ENCODE peak calls at places on chromosomes 13 and 19, in ten cellular contexts. One of them, this sample, is unnamed. For H3K9me3, the result is how much of the 10 kb centered on the place peaks cover.

GRCh38 chr19:5345895-5346386 is 5.3 kb upstream of the PTPRS start:
- DNase-seq in adipocyte: peak
- DNase-seq in CD8-positive, alpha-beta memory T cell: no peak
- DNase-seq in stomach: no peak
- DNase-seq in body of pancreas: no peak
- DNase-seq in SK-N-MC: no peak
- DNase-seq in neural progenitor cell: no peak
- DNase-seq in right lobe of liver: no peak
- DNase-seq in heart left ventricle: no peak
- DNase-seq in heart right ventricle: no peak
- DNase-seq in this sample: no peak

GRCh38 chr13:113813749-113814434 is 50.0 kb downstream of the GAS6 start:
- DNase-seq in SK-N-MC: no peak
- DNase-seq in heart right ventricle: no peak
- DNase-seq in stomach: no peak
- DNase-seq in heart left ventricle: no peak
- DNase-seq in right lobe of liver: no peak
- DNase-seq in adipocyte: no peak
- DNase-seq in neural progenitor cell: no peak
- DNase-seq in body of pancreas: peak
- DNase-seq in CD8-positive, alpha-beta memory T cell: no peak
- DNase-seq in this sample: no peak

GRCh38 chr19:29810504-29810871 is 1.3 kb upstream of the CCNE1 start:
- DNase-seq in adipocyte: peak
- DNase-seq in stomach: no peak
- DNase-seq in heart left ventricle: no peak
- DNase-seq in SK-N-MC: no peak
- DNase-seq in body of pancreas: peak
- DNase-seq in heart right ventricle: no peak
- DNase-seq in right lobe of liver: no peak
- DNase-seq in CD8-positive, alpha-beta memory T cell: no peak
- DNase-seq in neural progenitor cell: no peak
- DNase-seq in this sample: no peak

GRCh38 chr19:3644351-3645066 is 17.9 kb upstream of the CACTIN start:
- DNase-seq in heart left ventricle: no peak
- DNase-seq in body of pancreas: no peak
- DNase-seq in CD8-positive, alpha-beta memory T cell: no peak
- DNase-seq in adipocyte: no peak
- DNase-seq in neural progenitor cell: no peak
- DNase-seq in heart right ventricle: no peak
- DNase-seq in right lobe of liver: peak
- DNase-seq in SK-N-MC: no peak
- DNase-seq in stomach: peak
- DNase-seq in this sample: no peak

GRCh38 chr19:39390460-39390758 is 497 bp downstream of the PAF1 start:
- DNase-seq in stomach: peak
- DNase-seq in body of pancreas: peak
- DNase-seq in heart right ventricle: no peak
- DNase-seq in neural progenitor cell: no peak
- DNase-seq in adipocyte: peak
- DNase-seq in heart left ventricle: no peak
- DNase-seq in SK-N-MC: no peak
- DNase-seq in CD8-positive, alpha-beta memory T cell: peak
- DNase-seq in right lobe of liver: no peak
- DNase-seq in this sample: peak

GRCh38 chr19:38402967-38403674 is at the start of gene FAM98C:
- DNase-seq in SK-N-MC: peak
- DNase-seq in neural progenitor cell: peak
- DNase-seq in body of pancreas: peak
- DNase-seq in right lobe of liver: peak
- DNase-seq in heart left ventricle: peak
- DNase-seq in CD8-positive, alpha-beta memory T cell: peak
- DNase-seq in stomach: peak
- DNase-seq in heart right ventricle: peak
- DNase-seq in adipocyte: peak
- DNase-seq in this sample: peak

GRCh38 chr13:46555722-46556121 is 2.8 kb downstream of the LRCH1 start:
- DNase-seq in heart left ventricle: no peak
- DNase-seq in heart right ventricle: no peak
- DNase-seq in SK-N-MC: no peak
- DNase-seq in right lobe of liver: no peak
- DNase-seq in CD8-positive, alpha-beta memory T cell: no peak
- DNase-seq in adipocyte: no peak
- DNase-seq in body of pancreas: no peak
- DNase-seq in neural progenitor cell: no peak
- DNase-seq in stomach: no peak
- DNase-seq in this sample: no peak

GRCh38 chr13:110661256-110661655 is 44.7 kb downstream of the CARS2 start:
- DNase-seq in adipocyte: no peak
- DNase-seq in SK-N-MC: no peak
- DNase-seq in CD8-positive, alpha-beta memory T cell: no peak
- DNase-seq in neural progenitor cell: no peak
- DNase-seq in right lobe of liver: no peak
- DNase-seq in heart left ventricle: no peak
- DNase-seq in stomach: no peak
- DNase-seq in heart right ventricle: no peak
- DNase-seq in body of pancreas: no peak
- DNase-seq in this sample: no peak

GRCh38 chr19:46828484-46828883 is 22.2 kb downstream of the AP2S1 start:
- DNase-seq in CD8-positive, alpha-beta memory T cell: no peak
- DNase-seq in body of pancreas: no peak
- DNase-seq in heart left ventricle: no peak
- DNase-seq in adipocyte: peak
- DNase-seq in heart right ventricle: no peak
- DNase-seq in neural progenitor cell: no peak
- DNase-seq in SK-N-MC: no peak
- DNase-seq in stomach: no peak
- DNase-seq in right lobe of liver: no peak
- DNase-seq in this sample: no peak

GRCh38 chr13:61728468-61728867 is 312.8 kb upstream of the PCDH20 start:
- DNase-seq in CD8-positive, alpha-beta memory T cell: no peak
- DNase-seq in right lobe of liver: no peak
- DNase-seq in adipocyte: no peak
- DNase-seq in neural progenitor cell: no peak
- DNase-seq in heart left ventricle: no peak
- DNase-seq in heart right ventricle: no peak
- DNase-seq in stomach: no peak
- DNase-seq in SK-N-MC: peak
- DNase-seq in body of pancreas: no peak
- DNase-seq in this sample: no peak

GRCh38 chr19:30334841-30335240 is 37.3 kb upstream of the ZNF536 start:
- DNase-seq in stomach: peak
- DNase-seq in heart left ventricle: no peak
- DNase-seq in adipocyte: no peak
- DNase-seq in SK-N-MC: no peak
- DNase-seq in body of pancreas: no peak
- DNase-seq in CD8-positive, alpha-beta memory T cell: no peak
- DNase-seq in neural progenitor cell: no peak
- DNase-seq in right lobe of liver: no peak
- DNase-seq in heart right ventricle: no peak
- DNase-seq in this sample: no peak

GRCh38 chr13:108933061-108933460 is 303.6 kb downstream of the MYO16 start:
- DNase-seq in SK-N-MC: no peak
- DNase-seq in CD8-positive, alpha-beta memory T cell: no peak
- DNase-seq in neural progenitor cell: no peak
- DNase-seq in right lobe of liver: no peak
- DNase-seq in adipocyte: peak
- DNase-seq in body of pancreas: no peak
- DNase-seq in stomach: no peak
- DNase-seq in heart left ventricle: no peak
- DNase-seq in heart right ventricle: no peak
- DNase-seq in this sample: no peak

GRCh38 chr19:17788632-17789031 is 6.3 kb upstream of the B3GNT3 start:
- DNase-seq in neural progenitor cell: no peak
- DNase-seq in body of pancreas: no peak
- DNase-seq in adipocyte: no peak
- DNase-seq in heart right ventricle: no peak
- DNase-seq in right lobe of liver: no peak
- DNase-seq in heart left ventricle: no peak
- DNase-seq in SK-N-MC: no peak
- DNase-seq in CD8-positive, alpha-beta memory T cell: no peak
- DNase-seq in stomach: no peak
- DNase-seq in this sample: no peak
- H3K9me3 ChIP-seq in neural progenitor cell: under half
- H3K9me3 ChIP-seq in body of pancreas: under half
- H3K9me3 ChIP-seq in adipocyte: under half
- H3K9me3 ChIP-seq in heart right ventricle: under half
- H3K9me3 ChIP-seq in right lobe of liver: under half
- H3K9me3 ChIP-seq in heart left ventricle: under half
- H3K9me3 ChIP-seq in SK-N-MC: under half
- H3K9me3 ChIP-seq in CD8-positive, alpha-beta memory T cell: under half
- H3K9me3 ChIP-seq in stomach: under half
- H3K9me3 ChIP-seq in this sample: under half

GRCh38 chr19:15780595-15781418 is 6.7 kb upstream of the OR10H5 start:
- DNase-seq in heart right ventricle: no peak
- DNase-seq in SK-N-MC: no peak
- DNase-seq in body of pancreas: peak
- DNase-seq in CD8-positive, alpha-beta memory T cell: no peak
- DNase-seq in heart left ventricle: no peak
- DNase-seq in adipocyte: no peak
- DNase-seq in neural progenitor cell: no peak
- DNase-seq in stomach: no peak
- DNase-seq in right lobe of liver: no peak
- DNase-seq in this sample: no peak
- H3K9me3 ChIP-seq in heart right ventricle: under half
- H3K9me3 ChIP-seq in SK-N-MC: under half
- H3K9me3 ChIP-seq in body of pancreas: under half
- H3K9me3 ChIP-seq in CD8-positive, alpha-beta memory T cell: under half
- H3K9me3 ChIP-seq in heart left ventricle: under half
- H3K9me3 ChIP-seq in adipocyte: under half
- H3K9me3 ChIP-seq in neural progenitor cell: under half
- H3K9me3 ChIP-seq in stomach: under half
- H3K9me3 ChIP-seq in right lobe of liver: under half
- H3K9me3 ChIP-seq in this sample: under half

GRCh38 chr19:27859689-27860088 is 1353.3 kb downstream of the UQCRFS1 start:
- DNase-seq in adipocyte: no peak
- DNase-seq in stomach: no peak
- DNase-seq in heart left ventricle: no peak
- DNase-seq in SK-N-MC: no peak
- DNase-seq in right lobe of liver: no peak
- DNase-seq in CD8-positive, alpha-beta memory T cell: no peak
- DNase-seq in body of pancreas: no peak
- DNase-seq in heart right ventricle: no peak
- DNase-seq in neural progenitor cell: no peak
- DNase-seq in this sample: no peak
- H3K9me3 ChIP-seq in adipocyte: under half
- H3K9me3 ChIP-seq in stomach: half or more
- H3K9me3 ChIP-seq in heart left ventricle: half or more
- H3K9me3 ChIP-seq in SK-N-MC: under half
- H3K9me3 ChIP-seq in right lobe of liver: under half
- H3K9me3 ChIP-seq in CD8-positive, alpha-beta memory T cell: under half
- H3K9me3 ChIP-seq in body of pancreas: under half
- H3K9me3 ChIP-seq in heart right ventricle: under half
- H3K9me3 ChIP-seq in neural progenitor cell: under half
- H3K9me3 ChIP-seq in this sample: under half

DNA sequence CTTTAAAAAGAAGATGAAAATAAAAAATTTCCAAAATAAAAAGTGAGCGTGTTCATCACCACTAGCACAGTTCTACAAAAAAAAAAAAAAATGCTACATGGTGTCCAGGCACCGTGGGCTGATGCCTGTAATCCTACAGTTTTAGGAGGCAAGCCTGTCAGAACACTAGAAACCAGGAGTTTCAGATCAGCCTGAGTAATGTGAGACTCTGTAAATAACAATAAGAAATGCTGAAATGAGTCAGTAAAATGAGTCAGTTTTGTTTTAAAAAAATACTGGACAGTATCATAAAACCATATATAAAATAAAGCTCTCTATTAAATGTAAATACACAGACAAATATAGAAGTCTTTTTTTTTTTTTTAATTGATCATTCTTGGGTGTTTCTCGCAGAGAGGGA is 30.0 kb downstream of the ZNF91 start:
- DNase-seq in CD8-positive, alpha-beta memory T cell: no peak
- DNase-seq in right lobe of liver: no peak
- DNase-seq in heart left ventricle: no peak
- DNase-seq in neural progenitor cell: no peak
- DNase-seq in SK-N-MC: no peak
- DNase-seq in heart right ventricle: no peak
- DNase-seq in body of pancreas: no peak
- DNase-seq in stomach: no peak
- DNase-seq in adipocyte: no peak
- DNase-seq in this sample: no peak
- H3K9me3 ChIP-seq in CD8-positive, alpha-beta memory T cell: under half
- H3K9me3 ChIP-seq in right lobe of liver: under half
- H3K9me3 ChIP-seq in heart left ventricle: half or more
- H3K9me3 ChIP-seq in neural progenitor cell: half or more
- H3K9me3 ChIP-seq in SK-N-MC: under half
- H3K9me3 ChIP-seq in heart right ventricle: under half
- H3K9me3 ChIP-seq in body of pancreas: under half
- H3K9me3 ChIP-seq in stomach: half or more
- H3K9me3 ChIP-seq in adipocyte: half or more
- H3K9me3 ChIP-seq in this sample: half or more

GRCh38 chr19:52155596-52156359 is 15.6 kb downstream of the ZNF836 start:
- DNase-seq in stomach: no peak
- DNase-seq in neural progenitor cell: no peak
- DNase-seq in heart left ventricle: no peak
- DNase-seq in CD8-positive, alpha-beta memory T cell: no peak
- DNase-seq in SK-N-MC: no peak
- DNase-seq in adipocyte: no peak
- DNase-seq in body of pancreas: no peak
- DNase-seq in right lobe of liver: no peak
- DNase-seq in heart right ventricle: no peak
- DNase-seq in this sample: no peak
- H3K9me3 ChIP-seq in stomach: under half
- H3K9me3 ChIP-seq in neural progenitor cell: under half
- H3K9me3 ChIP-seq in heart left ventricle: half or more
- H3K9me3 ChIP-seq in CD8-positive, alpha-beta memory T cell: under half
- H3K9me3 ChIP-seq in SK-N-MC: under half
- H3K9me3 ChIP-seq in adipocyte: half or more
- H3K9me3 ChIP-seq in body of pancreas: under half
- H3K9me3 ChIP-seq in right lobe of liver: under half
- H3K9me3 ChIP-seq in heart right ventricle: under half
- H3K9me3 ChIP-seq in this sample: half or more

DNA sequence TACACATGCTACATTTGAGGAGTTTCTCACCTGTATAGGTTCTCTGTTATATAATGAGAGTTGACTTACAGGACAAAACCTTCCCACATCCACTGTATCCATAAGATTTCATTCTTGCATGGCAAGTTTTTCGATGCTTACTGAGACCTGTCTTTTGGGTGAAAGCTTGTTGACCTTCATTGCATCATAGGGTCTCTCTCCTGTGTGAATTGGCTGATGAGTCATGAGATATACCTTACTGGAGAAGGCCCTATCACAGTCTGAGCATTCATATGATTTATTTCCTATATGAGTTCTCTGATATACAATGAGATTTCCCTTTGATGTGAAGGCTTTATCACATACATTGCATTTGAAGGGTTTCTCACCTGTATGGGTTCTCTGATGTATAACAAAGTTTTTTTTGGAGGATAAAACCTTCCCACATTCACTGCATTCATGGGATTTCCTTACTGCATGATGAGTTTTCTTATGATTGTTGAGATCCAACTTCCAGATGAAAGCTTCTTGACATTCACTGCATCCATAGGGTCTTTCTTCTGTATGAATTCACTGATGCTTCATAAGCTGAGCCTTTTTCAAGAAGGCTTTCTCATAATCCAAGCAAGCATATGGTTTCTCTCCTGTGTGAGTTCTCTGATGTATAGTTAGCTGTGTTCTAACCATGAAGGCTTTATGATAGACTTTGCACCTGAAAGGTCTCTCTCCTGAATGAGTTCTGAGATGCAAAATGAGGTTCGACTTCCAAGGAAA is 25.7 kb downstream of the ZNF577 start:
- DNase-seq in right lobe of liver: no peak
- DNase-seq in stomach: no peak
- DNase-seq in adipocyte: no peak
- DNase-seq in SK-N-MC: no peak
- DNase-seq in heart right ventricle: no peak
- DNase-seq in neural progenitor cell: no peak
- DNase-seq in heart left ventricle: no peak
- DNase-seq in CD8-positive, alpha-beta memory T cell: no peak
- DNase-seq in body of pancreas: no peak
- DNase-seq in this sample: no peak
- H3K9me3 ChIP-seq in right lobe of liver: under half
- H3K9me3 ChIP-seq in stomach: half or more
- H3K9me3 ChIP-seq in adipocyte: half or more
- H3K9me3 ChIP-seq in SK-N-MC: under half
- H3K9me3 ChIP-seq in heart right ventricle: under half
- H3K9me3 ChIP-seq in neural progenitor cell: half or more
- H3K9me3 ChIP-seq in heart left ventricle: half or more
- H3K9me3 ChIP-seq in CD8-positive, alpha-beta memory T cell: under half
- H3K9me3 ChIP-seq in body of pancreas: under half
- H3K9me3 ChIP-seq in this sample: half or more